ENCODE peak calls at places on chromosomes 7 and 10, in eight cellular contexts. V, X, R, P, D, C, A and H are unnamed samples. For H3K4me1, the result is how much of the 10 kb centered on the place peaks cover.

GRCh38 chr10:87844837-87845623 is 18.3 kb downstream of the KLLN start:
- DNase-seq in V (no peak), X (no peak), R (no peak), P (peak), D (no peak), C (no peak), A (no peak), H (no peak)

GRCh38 chr7:17487343-17487742 is 188.9 kb downstream of the AHR start:
- DNase-seq in V (no peak), X (no peak), R (no peak), P (no peak), D (no peak), C (no peak), A (no peak), H (no peak)

GRCh38 chr10:6086375-6087233 is 2.2 kb upstream of the RBM17 start:
- DNase-seq in V (peak), X (peak), R (peak), P (peak), D (peak), C (peak), A (peak), H (peak)

GRCh38 chr7:157013101-157013500 is 2.6 kb upstream of the MNX1 start:
- DNase-seq in V (no peak), X (no peak), R (no peak), P (no peak), D (no peak), C (no peak), A (no peak), H (no peak)

GRCh38 chr7:149196151-149196704 is 882 bp downstream of the ZNF282 start:
- DNase-seq in V (no peak), X (peak), R (no peak), P (no peak), D (no peak), C (no peak), A (no peak), H (peak)

GRCh38 chr7:36607206-36607515 is 117.1 kb downstream of the AOAH start:
- DNase-seq in V (no peak), X (no peak), R (no peak), P (no peak), D (no peak), C (no peak), A (no peak), H (no peak)

GRCh38 chr7:99762680-99763327 is 21.2 kb downstream of the CYP3A4 start:
- DNase-seq in V (no peak), X (no peak), R (no peak), P (peak), D (no peak), C (peak), A (peak), H (no peak)

GRCh38 chr10:109253306-109253705 is 670.0 kb downstream of the XPNPEP1 start:
- DNase-seq in V (no peak), X (no peak), R (no peak), P (no peak), D (no peak), C (no peak), A (peak), H (no peak)

GRCh38 chr7:47666164-47666862 is 84.4 kb upstream of the TNS3 start:
- DNase-seq in V (no peak), X (no peak), R (no peak), P (no peak), D (no peak), C (no peak), A (no peak), H (no peak)

GRCh38 chr10:48765039-48765438 is 80.4 kb downstream of the WDFY4 start:
- DNase-seq in V (no peak), X (no peak), R (no peak), P (no peak), D (no peak), C (no peak), A (no peak), H (no peak)

GRCh38 chr7:2525161-2525930 is 5.8 kb downstream of the LFNG start:
- DNase-seq in V (no peak), X (no peak), R (no peak), P (no peak), D (peak), C (no peak), A (no peak), H (no peak)
- H3K4me1 ChIP-seq in V (half or more), X (under half), R (half or more), P (half or more), D (under half), C (half or more), A (half or more), H (under half)

DNA sequence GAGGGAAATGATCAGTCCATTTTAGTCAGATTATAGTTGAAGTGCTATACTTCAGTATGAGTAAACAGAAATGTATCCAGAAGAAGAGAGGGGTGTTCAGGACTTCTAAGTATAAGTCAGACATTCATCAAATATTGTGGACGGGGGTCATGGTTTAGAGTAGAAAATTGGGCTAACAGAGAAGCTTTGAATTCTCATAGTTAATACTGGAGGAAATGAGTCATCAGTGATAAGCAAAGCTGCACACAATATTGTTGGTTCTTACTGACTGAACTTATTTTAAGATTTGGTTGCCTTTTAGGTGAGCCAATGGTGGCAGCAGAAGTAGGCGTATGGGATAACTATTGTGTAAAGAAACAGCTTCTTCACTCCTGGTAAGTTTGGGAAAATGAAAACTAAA is 1.7 kb upstream of the SUMF2 start:
- DNase-seq in V (no peak), X (no peak), R (no peak), P (no peak), D (no peak), C (no peak), A (no peak), H (no peak)
- H3K4me1 ChIP-seq in V (under half), X (under half), R (under half), P (under half), D (under half), C (under half), A (under half), H (under half)

DNA sequence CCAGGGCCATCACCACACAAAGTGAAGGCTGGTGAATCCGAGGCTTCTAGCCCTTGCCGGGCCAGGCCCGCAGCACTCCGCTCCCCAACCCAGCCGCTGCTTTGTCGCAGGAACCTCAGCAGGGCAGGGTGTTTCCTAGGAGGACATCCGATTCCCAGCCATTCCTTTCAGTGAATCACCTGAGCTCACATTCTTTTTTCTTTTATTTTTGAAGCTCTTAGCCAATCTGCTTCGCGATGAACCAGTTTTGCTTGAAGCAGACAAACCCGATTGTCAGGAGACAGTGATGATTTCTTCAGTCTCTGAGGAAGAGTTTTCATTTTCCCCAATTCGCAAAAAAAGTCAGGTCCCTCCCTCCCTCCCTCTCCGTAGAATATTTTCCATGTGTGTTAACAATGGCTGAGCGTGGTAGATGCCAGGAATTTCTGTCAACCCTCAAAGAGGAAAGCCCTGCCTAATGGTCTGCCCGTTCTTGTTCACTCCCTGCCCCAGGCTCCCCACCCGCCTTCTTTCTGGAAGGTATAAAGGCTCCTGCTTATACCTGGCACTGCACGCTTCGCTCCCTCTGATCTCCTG is 34.9 kb downstream of the EGFR start:
- DNase-seq in V (no peak), X (no peak), R (no peak), P (peak), D (no peak), C (no peak), A (no peak), H (no peak)
- H3K4me1 ChIP-seq in V (under half), X (under half), R (under half), P (half or more), D (under half), C (under half), A (under half), H (under half)

GRCh38 chr10:21499580-21499909 is 25.9 kb downstream of the SKIDA1 start:
- DNase-seq in V (no peak), X (no peak), R (no peak), P (no peak), D (no peak), C (no peak), A (no peak), H (no peak)
- H3K4me1 ChIP-seq in V (under half), X (under half), R (under half), P (under half), D (under half), C (under half), A (under half), H (under half)

GRCh38 chr10:7788640-7789335 is 811 bp downstream of the ATP5F1C start:
- DNase-seq in V (no peak), X (no peak), R (no peak), P (peak), D (no peak), C (no peak), A (no peak), H (no peak)
- H3K4me1 ChIP-seq in V (under half), X (half or more), R (under half), P (under half), D (under half), C (half or more), A (half or more), H (under half)

DNA sequence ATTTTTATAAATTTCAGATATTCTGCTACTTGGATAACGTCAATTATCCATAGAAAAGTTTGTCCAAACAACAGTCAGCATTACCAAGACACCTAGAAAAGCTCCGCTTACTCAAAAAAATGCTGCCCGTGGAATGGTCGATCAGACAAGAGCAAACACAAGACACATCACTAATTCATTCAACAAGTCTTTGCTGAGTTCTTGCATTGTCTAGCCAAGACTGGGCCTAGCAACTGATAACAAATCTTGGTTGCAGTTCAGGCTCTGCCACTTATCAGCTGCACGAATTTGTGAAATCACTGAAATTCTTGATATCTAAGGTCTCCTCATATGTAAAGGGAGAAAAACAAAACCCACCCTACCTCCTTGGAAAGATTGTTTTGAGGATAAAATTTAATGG is 168.3 kb downstream of the AKR1D1 start:
- DNase-seq in V (no peak), X (no peak), R (no peak), P (no peak), D (no peak), C (no peak), A (no peak), H (no peak)
- H3K4me1 ChIP-seq in V (under half), X (under half), R (under half), P (under half), D (under half), C (under half), A (under half), H (under half)

DNA sequence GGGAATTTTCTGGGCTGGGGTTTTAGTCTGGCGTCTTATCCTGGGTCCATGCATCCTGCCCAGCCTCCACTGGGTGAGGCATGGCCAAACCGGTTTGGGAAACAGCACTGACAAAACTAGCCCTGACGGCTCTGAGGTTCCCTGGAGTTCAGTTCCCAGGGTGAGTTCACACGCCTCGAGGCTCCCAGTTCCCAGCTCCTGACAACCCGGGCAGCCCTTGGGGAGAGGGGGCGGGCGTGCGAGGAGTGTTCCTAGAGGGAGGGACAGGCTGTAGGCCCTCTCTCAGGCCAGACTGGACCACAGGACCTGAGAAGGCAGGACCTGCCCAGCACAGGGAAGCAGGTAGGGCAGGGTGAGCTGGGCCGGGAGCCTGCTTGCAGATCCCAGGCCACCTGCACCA is 82.3 kb upstream of the PPIF start:
- DNase-seq in V (no peak), X (no peak), R (no peak), P (peak), D (peak), C (no peak), A (peak), H (no peak)
- H3K4me1 ChIP-seq in V (half or more), X (half or more), R (under half), P (half or more), D (under half), C (half or more), A (half or more), H (under half)

GRCh38 chr7:106104861-106105260 is 7.3 kb downstream of the SYPL1 start:
- DNase-seq in V (no peak), X (no peak), R (no peak), P (no peak), D (no peak), C (no peak), A (no peak), H (no peak)
- H3K4me1 ChIP-seq in V (under half), X (half or more), R (under half), P (under half), D (under half), C (half or more), A (half or more), H (under half)